ENCODE peak calls at places on chromosomes 2 and 18, in seven cellular contexts. E, R, P, K, X, B and F are unnamed samples.

GRCh38 chr2:168028377-168028776 is 219.0 kb downstream of the STK39 start:
- DNase-seq in E (no peak), R (no peak), P (no peak), K (no peak), X (peak), B (no peak), F (no peak)

GRCh38 chr2:165558832-165559231 is 89.3 kb downstream of the CSRNP3 start:
- DNase-seq in E (no peak), R (no peak), P (no peak), K (no peak), X (no peak), B (no peak), F (no peak)

GRCh38 chr2:230326453-230327417 is at the start of gene SP140L:
- DNase-seq in E (peak), R (peak), P (peak), K (peak), X (peak), B (peak), F (peak)

GRCh38 chr2:50391553-50391952 is 640.4 kb downstream of the NRXN1 start:
- DNase-seq in E (no peak), R (no peak), P (no peak), K (no peak), X (no peak), B (no peak), F (no peak)

GRCh38 chr2:61950571-61951315 is 45.3 kb downstream of the COMMD1 start:
- DNase-seq in E (no peak), R (no peak), P (no peak), K (no peak), X (no peak), B (no peak), F (no peak)

GRCh38 chr2:219509780-219510511 is 4.3 kb upstream of the ASIC4 start:
- DNase-seq in E (peak), R (peak), P (peak), K (peak), X (peak), B (peak), F (peak)

GRCh38 chr2:79929624-79930023 is 374.9 kb downstream of the LRRTM1 start:
- DNase-seq in E (no peak), R (no peak), P (no peak), K (no peak), X (no peak), B (no peak), F (no peak)

GRCh38 chr2:53770264-53770663 is 2.7 kb downstream of the CHAC2 start:
- DNase-seq in E (no peak), R (no peak), P (no peak), K (no peak), X (no peak), B (no peak), F (no peak)

GRCh38 chr2:119366649-119367471 is at the start of the genes C2orf76 and DBI:
- DNase-seq in E (peak), R (peak), P (peak), K (peak), X (peak), B (peak), F (peak)

GRCh38 chr2:175755169-175755568 is 246.9 kb downstream of the LNPK start:
- DNase-seq in E (no peak), R (no peak), P (no peak), K (no peak), X (no peak), B (no peak), F (no peak)

GRCh38 chr2:111688501-111688900 is 195.5 kb downstream of the ANAPC1 start:
- DNase-seq in E (no peak), R (no peak), P (no peak), K (no peak), X (no peak), B (no peak), F (no peak)

GRCh38 chr2:64283641-64284371 is 139.6 kb upstream of the PELI1 start:
- DNase-seq in E (no peak), R (no peak), P (peak), K (no peak), X (no peak), B (no peak), F (no peak)

GRCh38 chr2:26000561-26001211 is 18.4 kb upstream of the KIF3C start:
- DNase-seq in E (no peak), R (no peak), P (no peak), K (peak), X (no peak), B (no peak), F (no peak)

GRCh38 chr2:164808776-164809175 is 32.8 kb downstream of the COBLL1 start:
- DNase-seq in E (no peak), R (no peak), P (no peak), K (no peak), X (no peak), B (no peak), F (no peak)

GRCh38 chr2:4110273-4110672 is 406.9 kb downstream of the DCDC2C start:
- DNase-seq in E (no peak), R (no peak), P (no peak), K (no peak), X (no peak), B (no peak), F (no peak)

GRCh38 chr2:157107877-157108276 is 149.6 kb upstream of the GALNT5 start:
- DNase-seq in E (no peak), R (no peak), P (no peak), K (peak), X (no peak), B (peak), F (no peak)

GRCh38 chr2:219289537-219290361 is 10.6 kb downstream of the DNAJB2 start:
- DNase-seq in E (no peak), R (no peak), P (no peak), K (peak), X (no peak), B (peak), F (no peak)

GRCh38 chr18:79547413-79548076 is 132.1 kb upstream of the CTDP1 start:
- DNase-seq in E (no peak), R (no peak), P (no peak), K (no peak), X (no peak), B (no peak), F (peak)

GRCh38 chr2:208407667-208408066 is 1.1 kb downstream of the PTH2R start:
- DNase-seq in E (no peak), R (no peak), P (no peak), K (no peak), X (no peak), B (peak), F (no peak)

GRCh38 chr2:72316774-72317173 is 169.1 kb upstream of the CYP26B1 start:
- DNase-seq in E (no peak), R (no peak), P (no peak), K (no peak), X (no peak), B (no peak), F (no peak)

GRCh38 chr2:240293865-240294461 is 141.5 kb upstream of the GPC1 start:
- DNase-seq in E (no peak), R (no peak), P (no peak), K (peak), X (no peak), B (no peak), F (no peak)

GRCh38 chr2:100276716-100277115 is 45.6 kb downstream of the LONRF2 start:
- DNase-seq in E (no peak), R (no peak), P (no peak), K (no peak), X (no peak), B (no peak), F (no peak)

GRCh38 chr18:7682334-7682733 is 115.2 kb downstream of the PTPRM start:
- DNase-seq in E (no peak), R (no peak), P (no peak), K (no peak), X (no peak), B (no peak), F (no peak)

GRCh38 chr2:234494361-234495075 is 2.4 kb downstream of the ARL4C start:
- DNase-seq in E (no peak), R (no peak), P (no peak), K (no peak), X (no peak), B (peak), F (no peak)

GRCh38 chr2:39772086-39772811 is 6.8 kb downstream of the THUMPD2 start:
- DNase-seq in E (no peak), R (no peak), P (no peak), K (no peak), X (no peak), B (peak), F (no peak)

GRCh38 chr18:5962362-5962761 is 67.0 kb upstream of the TMEM200C start:
- DNase-seq in E (no peak), R (no peak), P (no peak), K (no peak), X (no peak), B (no peak), F (no peak)

GRCh38 chr2:190829642-190830041 is 51.0 kb upstream of the GLS start:
- DNase-seq in E (no peak), R (no peak), P (no peak), K (no peak), X (no peak), B (no peak), F (no peak)

GRCh38 chr2:231563378-231563961 is 29.2 kb upstream of the TEX44 start:
- DNase-seq in E (peak), R (no peak), P (peak), K (no peak), X (peak), B (peak), F (no peak)

GRCh38 chr18:22609642-22610041 is 191.9 kb upstream of the CTAGE1 start:
- DNase-seq in E (no peak), R (no peak), P (no peak), K (peak), X (no peak), B (no peak), F (peak)

GRCh38 chr18:59885579-59886163 is 14.1 kb upstream of the PMAIP1 start:
- DNase-seq in E (peak), R (peak), P (peak), K (no peak), X (peak), B (peak), F (no peak)

GRCh38 chr2:155281907-155282306 is 583.4 kb downstream of the KCNJ3 start:
- DNase-seq in E (no peak), R (no peak), P (no peak), K (no peak), X (no peak), B (no peak), F (no peak)

GRCh38 chr2:7773362-7773973 is 856.3 kb downstream of the RNF144A start:
- DNase-seq in E (peak), R (no peak), P (peak), K (peak), X (peak), B (no peak), F (no peak)

GRCh38 chr2:238123991-238124470 is 14.4 kb upstream of the KLHL30 start:
- DNase-seq in E (no peak), R (no peak), P (no peak), K (no peak), X (no peak), B (no peak), F (peak)

GRCh38 chr2:46578966-46579365 is 99.6 kb downstream of the TMEM247 start:
- DNase-seq in E (no peak), R (no peak), P (no peak), K (no peak), X (no peak), B (no peak), F (no peak)

GRCh38 chr18:57792741-57793629 is 10.1 kb downstream of the ATP8B1 start:
- DNase-seq in E (no peak), R (no peak), P (no peak), K (no peak), X (no peak), B (no peak), F (no peak)

GRCh38 chr2:152336854-152337510 is 2.0 kb downstream of the FMNL2 start:
- DNase-seq in E (peak), R (no peak), P (no peak), K (peak), X (no peak), B (peak), F (no peak)

GRCh38 chr2:174328309-174329156 is 6.2 kb upstream of the SP9 start:
- DNase-seq in E (no peak), R (no peak), P (no peak), K (no peak), X (no peak), B (no peak), F (no peak)

GRCh38 chr2:128345436-128346165 is 26.9 kb upstream of the HS6ST1 start:
- DNase-seq in E (no peak), R (no peak), P (no peak), K (no peak), X (no peak), B (no peak), F (no peak)